ENCODE peak calls at places on chromosome 11, in six cellular contexts. W is A549, C is stomach, F is transverse colon, N is tibial nerve, G is K562. Z is an unnamed sample.
A peak's percentile ranks its signal among the peaks of the same experiment; 100 is the strongest.

GRCh38 chr11:124983674-124984511 is 29.9 kb downstream of the CCDC15 start:
- DNase-seq in W (no peak), C (no peak), F (no peak), N (no peak), G (no peak), Z (no peak)

GRCh38 chr11:104134760-104135159 is 29.2 kb downstream of the PDGFD start:
- DNase-seq in W (peak; percentile 3), C (no peak), F (no peak), N (no peak), G (no peak), Z (no peak)

GRCh38 chr11:104343578-104343977 is 179.6 kb upstream of the PDGFD start:
- DNase-seq in W (peak; percentile 0), C (no peak), F (no peak), N (no peak), G (no peak), Z (no peak)

GRCh38 chr11:66676279-66676919 is 1.3 kb downstream of the RBM4B start:
- DNase-seq in W (no peak), C (no peak), F (no peak), N (no peak), G (no peak), Z (no peak)

GRCh38 chr11:94876645-94877445 is 96.5 kb downstream of the CWC15 start:
- DNase-seq in W (peak; percentile 64), C (no peak), F (peak; percentile 60), N (peak; percentile 54), G (peak; percentile 48), Z (peak; percentile 81)

GRCh38 chr11:88320149-88320559 is 17.4 kb downstream of the CTSC start:
- DNase-seq in W (no peak), C (no peak), F (no peak), N (no peak), G (no peak), Z (no peak)

GRCh38 chr11:102462610-102463009 is 10.0 kb upstream of the TMEM123 start:
- DNase-seq in W (no peak), C (no peak), F (no peak), N (no peak), G (no peak), Z (no peak)

GRCh38 chr11:93537022-93537421 is 6.2 kb downstream of the SMCO4 start:
- DNase-seq in W (no peak), C (peak; percentile 52), F (no peak), N (no peak), G (no peak), Z (no peak)

GRCh38 chr11:45658292-45658991 is 7.0 kb downstream of the CHST1 start:
- DNase-seq in W (no peak), C (peak; percentile 34), F (peak; percentile 44), N (no peak), G (no peak), Z (no peak)

GRCh38 chr11:73406619-73407018 is 30.4 kb downstream of the RELT start:
- DNase-seq in W (no peak), C (no peak), F (no peak), N (no peak), G (no peak), Z (no peak)

GRCh38 chr11:65262775-65263174 is 1.0 kb downstream of the POLA2 start:
- DNase-seq in W (no peak), C (no peak), F (no peak), N (no peak), G (peak; percentile 25), Z (no peak)

GRCh38 chr11:109423114-109423859 is 1.3 kb downstream of the C11orf87 start:
- DNase-seq in W (no peak), C (no peak), F (no peak), N (no peak), G (no peak), Z (no peak)

GRCh38 chr11:23143031-23143430 is 282.8 kb upstream of the CCDC179 start:
- DNase-seq in W (no peak), C (no peak), F (no peak), N (no peak), G (no peak), Z (no peak)

GRCh38 chr11:108223449-108224149 is 732 bp downstream of the ATM start:
- DNase-seq in W (no peak), C (no peak), F (no peak), N (no peak), G (peak; percentile 62), Z (no peak)
- H3K4me1 ChIP-seq in W (peaks cover 23% of the 10 kb centered on the region), C (peaks cover 35% of the 10 kb centered on the region), F (peaks cover 23% of the 10 kb centered on the region), N (peaks cover 8% of the 10 kb centered on the region), G (peaks cover 12% of the 10 kb centered on the region), Z (peaks cover 40% of the 10 kb centered on the region)

GRCh38 chr11:11813288-11813962 is 28.3 kb upstream of the USP47 start:
- DNase-seq in W (peak; percentile 45), C (peak; percentile 51), F (peak; percentile 24), N (no peak), G (no peak), Z (no peak)
- TF ChIP-seq EP300 in W (peak; percentile 39), C (peak; percentile 18), F (no peak), N (peak; percentile 46), G (no peak), Z (peak; percentile 38)

GRCh38 chr11:1147792-1148191 is 10.0 kb upstream of the MUC5AC start:
- DNase-seq in W (no peak), C (no peak), F (no peak), N (no peak), G (no peak), Z (no peak)
- H3K4me1 ChIP-seq in W (peaks cover 33% of the 10 kb centered on the region), C (peaks cover 35% of the 10 kb centered on the region), F (no peaks in the 10 kb centered on the region), N (no peaks in the 10 kb centered on the region), G (peaks cover 18% of the 10 kb centered on the region), Z (peaks cover 4% of the 10 kb centered on the region)

GRCh38 chr11:114440121-114440860 is 1.0 kb downstream of the REXO2 start:
- DNase-seq in W (no peak), C (no peak), F (no peak), N (no peak), G (no peak), Z (no peak)
- TF ChIP-seq EP300 in W (no peak), C (no peak), F (no peak), N (no peak), G (no peak), Z (no peak)

GRCh38 chr11:35173620-35174278 is 34.8 kb downstream of the CD44 start:
- DNase-seq in W (no peak), C (no peak), F (no peak), N (no peak), G (no peak), Z (no peak)
- H3K4me1 ChIP-seq in W (peaks cover 69% of the 10 kb centered on the region), C (peaks cover 42% of the 10 kb centered on the region), F (peaks cover 53% of the 10 kb centered on the region), N (peaks cover 50% of the 10 kb centered on the region), G (no peaks in the 10 kb centered on the region), Z (peaks cover 87% of the 10 kb centered on the region)

DNA sequence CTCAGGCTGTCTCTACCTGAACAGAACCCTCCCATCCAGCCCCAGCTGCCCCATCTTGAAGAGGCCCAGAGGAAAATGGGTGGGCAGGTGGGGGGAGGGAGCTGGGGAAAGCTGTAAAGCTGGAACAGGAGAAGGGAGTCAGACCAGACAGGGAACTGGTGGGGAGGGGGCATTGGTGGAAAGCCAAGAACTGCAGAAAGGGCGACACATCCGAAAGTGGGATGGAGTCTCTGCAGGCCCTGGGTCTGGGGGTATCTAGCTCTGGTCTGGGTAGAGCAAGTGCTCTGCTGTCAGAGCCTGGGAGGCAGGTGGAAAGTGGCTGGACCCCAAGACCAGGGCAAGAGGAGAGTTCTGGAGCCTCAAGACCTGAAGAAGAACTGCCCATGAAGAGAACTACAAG is 7.7 kb downstream of the TMPRSS13 start:
- DNase-seq in W (no peak), C (no peak), F (no peak), N (no peak), G (no peak), Z (no peak)
- TF ChIP-seq EP300 in W (no peak), C (no peak), F (no peak), N (no peak), G (no peak), Z (no peak)

Z was measured in suprapubic skin.